ENCODE peak calls at places on chromosomes 5 and 9, in four cellular contexts. F is AG04449, S is natural killer cell, R is WERI-Rb-1. Z is an unnamed sample.

GRCh38 chr5:151156732-151157402 is 712 bp downstream of the ANXA6 start:
- DNase-seq in F (no peak), S (peak), R (no peak), Z (no peak)

GRCh38 chr9:110115868-110116542 is 92.0 kb downstream of the C9orf152 start:
- DNase-seq in S (no peak), F (peak), R (no peak), Z (no peak)

GRCh38 chr5:106877881-106878280 is 792.9 kb downstream of the EFNA5 start:
- DNase-seq in S (no peak), F (no peak), R (no peak), Z (no peak)

GRCh38 chr5:132065351-132065937 is 5.0 kb downstream of the IL3 start:
- DNase-seq in S (peak), F (no peak), R (peak), Z (no peak)

GRCh38 chr5:141947366-141947765 is 10.6 kb downstream of the PCDH12 start:
- DNase-seq in F (no peak), R (no peak), S (no peak), Z (no peak)

GRCh38 chr9:135305546-135306180 is 173.9 kb upstream of the PPP1R26 start:
- DNase-seq in S (no peak), F (no peak), R (no peak), Z (no peak)

GRCh38 chr9:120931278-120932085 is 4.9 kb upstream of the TRAF1 start:
- DNase-seq in R (no peak), F (no peak), S (peak), Z (no peak)

GRCh38 chr5:40385544-40385943 is 294.2 kb upstream of the PTGER4 start:
- DNase-seq in R (no peak), S (no peak), F (no peak), Z (no peak)

GRCh38 chr5:101103874-101104273 is 200.8 kb upstream of the ST8SIA4 start:
- DNase-seq in R (no peak), S (no peak), F (no peak), Z (no peak)

GRCh38 chr9:124258765-124259272 is 1.1 kb downstream of the NEK6 start:
- DNase-seq in R (no peak), S (no peak), F (no peak), Z (no peak)

GRCh38 chr9:121192959-121193645 is 8.6 kb downstream of the RAB14 start:
- DNase-seq in S (no peak), F (no peak), R (no peak), Z (no peak)

GRCh38 chr9:134205636-134206316 is 41.4 kb upstream of the RNU6ATAC start:
- DNase-seq in R (no peak), F (no peak), S (no peak), Z (no peak)

GRCh38 chr9:26210338-26210851 is 532.2 kb upstream of the TUSC1 start:
- DNase-seq in R (no peak), F (no peak), S (no peak), Z (no peak)

GRCh38 chr5:150411245-150411979 is 1.3 kb downstream of the CD74 start:
- DNase-seq in R (peak), S (peak), F (no peak), Z (no peak)

GRCh38 chr9:129326061-129327005 is 148.3 kb upstream of the IER5L start:
- DNase-seq in F (no peak), R (no peak), S (no peak), Z (no peak)

GRCh38 chr5:353599-354580 is 32.4 kb downstream of the AHRR start:
- DNase-seq in R (no peak), F (no peak), S (no peak), Z (no peak)

GRCh38 chr5:135372654-135373381 is 26.2 kb downstream of the MACROH2A1 start:
- DNase-seq in S (no peak), F (no peak), R (no peak), Z (no peak)

GRCh38 chr5:60339691-60340191 is 360.2 kb downstream of the DEPDC1B start:
- DNase-seq in F (no peak), R (no peak), S (no peak), Z (no peak)

GRCh38 chr5:9621379-9621903 is 8.7 kb downstream of the TAS2R1 start:
- DNase-seq in R (no peak), S (no peak), F (peak), Z (peak)

GRCh38 chr9:123350590-123351310 is 5.2 kb upstream of the CRB2 start:
- DNase-seq in F (no peak), R (no peak), S (no peak), Z (no peak)

GRCh38 chr5:38403407-38403806 is 145.0 kb downstream of the EGFLAM start:
- DNase-seq in F (no peak), R (peak), S (no peak), Z (no peak)

GRCh38 chr9:97431549-97432143 is 19.8 kb downstream of the TDRD7 start:
- DNase-seq in R (no peak), F (no peak), S (no peak), Z (no peak)

GRCh38 chr9:105475302-105475701 is 27.5 kb downstream of the FSD1L start:
- DNase-seq in S (no peak), F (peak), R (no peak), Z (no peak)

GRCh38 chr5:96172436-96172835 is 210.8 kb upstream of the ELL2 start:
- DNase-seq in F (peak), R (no peak), S (no peak), Z (peak)

GRCh38 chr9:37966443-37967271 is 62.7 kb upstream of the SLC25A51 start:
- DNase-seq in F (no peak), S (peak), R (no peak), Z (no peak)

GRCh38 chr5:58481828-58482227 is 9.4 kb upstream of the GAPT start:
- DNase-seq in R (no peak), S (no peak), F (no peak), Z (no peak)

GRCh38 chr5:61277190-61277589 is 54.9 kb upstream of the ZSWIM6 start:
- DNase-seq in S (no peak), R (no peak), F (no peak), Z (no peak)

GRCh38 chr9:78369644-78370219 is 72.8 kb downstream of the PSAT1 start:
- DNase-seq in R (peak), S (peak), F (no peak), Z (no peak)

GRCh38 chr5:91244380-91245073 is 138.6 kb downstream of the ARRDC3 start:
- DNase-seq in S (no peak), F (no peak), R (no peak), Z (no peak)
- TF ChIP-seq CTCF in S (no peak), F (no peak), R (no peak), Z (no peak)

GRCh38 chr5:78221964-78222451 is 72.5 kb downstream of the AP3B1 start:
- DNase-seq in R (peak), S (no peak), F (no peak), Z (no peak)
- TF ChIP-seq CTCF in R (peak), S (no peak), F (peak), Z (peak)

DNA sequence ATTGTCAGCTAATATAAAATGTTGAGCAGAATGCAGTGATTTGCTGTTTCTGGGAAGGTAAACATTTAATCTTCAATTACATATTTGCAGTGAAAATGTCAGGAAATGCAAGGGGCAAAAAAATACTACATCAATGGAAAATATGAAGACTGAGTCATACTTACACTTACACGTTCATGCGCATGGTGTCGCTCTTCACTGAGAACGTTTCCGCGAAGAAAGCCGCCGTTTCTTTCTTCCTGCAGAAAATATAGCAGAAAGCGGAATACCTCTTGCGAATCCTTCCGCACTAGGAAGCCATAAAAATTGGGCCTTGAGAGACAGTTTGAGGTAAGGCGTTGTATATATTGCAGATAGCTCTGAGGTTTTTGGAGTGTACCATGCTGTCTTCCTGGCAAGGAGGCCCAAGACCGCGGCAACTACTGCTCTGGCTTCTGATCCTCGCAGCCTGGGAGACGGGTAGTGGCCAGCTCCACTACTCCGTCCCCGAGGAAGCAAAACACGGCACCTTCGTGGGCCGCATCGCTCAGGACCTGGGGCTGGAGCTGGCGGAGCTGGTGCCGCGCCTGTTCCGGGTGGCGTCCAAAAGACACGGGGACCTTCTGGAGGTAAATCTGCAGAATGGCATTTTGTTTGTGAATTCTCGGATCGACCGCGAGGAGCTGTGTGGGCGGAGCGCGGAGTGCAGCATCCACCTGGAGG is at the start of gene PCDHA13:
- DNase-seq in R (peak), F (no peak), S (no peak), Z (no peak)
- TF ChIP-seq CTCF in R (peak), F (no peak), S (no peak), Z (peak)

GRCh38 chr5:175478008-175478383 is 364 bp upstream of the SFXN1 start:
- DNase-seq in F (no peak), S (no peak), R (no peak), Z (no peak)
- TF ChIP-seq CTCF in F (no peak), S (no peak), R (no peak), Z (no peak)

GRCh38 chr9:79757906-79758669 is 186.3 kb downstream of the TLE4 start:
- DNase-seq in F (no peak), S (no peak), R (no peak), Z (no peak)
- TF ChIP-seq CTCF in F (peak), S (peak), R (peak), Z (peak)

GRCh38 chr5:136689563-136689962 is 324.2 kb upstream of the TRPC7 start:
- DNase-seq in F (no peak), R (no peak), S (no peak), Z (no peak)

DNA sequence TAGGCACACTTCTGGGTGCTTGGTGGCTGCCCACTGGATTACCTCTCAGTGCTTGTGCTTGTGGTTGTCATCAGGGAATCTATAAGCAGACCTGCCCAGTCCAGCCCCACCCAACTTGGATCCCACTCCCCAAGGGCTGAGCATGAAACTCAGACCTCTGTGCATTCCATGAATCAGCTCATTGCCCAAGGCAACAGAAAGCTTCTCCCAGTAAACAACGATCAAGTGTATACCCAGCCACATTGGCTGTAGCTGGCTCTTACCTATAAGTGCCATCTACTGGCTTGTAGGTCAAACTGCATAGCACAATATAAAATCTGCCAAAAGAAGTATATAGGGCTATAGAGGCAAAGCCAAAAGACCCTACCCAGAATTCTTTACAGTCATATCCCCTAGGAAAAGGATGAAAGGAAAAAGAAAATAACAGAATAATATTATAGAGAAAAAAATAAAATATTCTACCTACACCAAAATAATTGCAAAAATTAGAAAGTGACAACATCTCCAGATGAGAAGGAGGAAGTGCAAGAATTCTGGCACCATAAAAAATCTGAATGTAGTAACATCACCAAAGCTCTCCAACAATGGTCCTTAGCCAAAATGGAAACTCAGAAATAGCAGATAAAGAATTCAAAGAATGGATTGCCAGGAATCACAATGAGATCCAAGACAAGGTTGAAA is 321.0 kb upstream of the TRPC7 start:
- DNase-seq in F (no peak), S (no peak), R (peak), Z (no peak)
- TF ChIP-seq CTCF in F (peak), S (no peak), R (peak), Z (peak)

GRCh38 chr5:72206160-72206559 is 98.9 kb downstream of the MAP1B start:
- DNase-seq in S (no peak), F (no peak), R (no peak), Z (no peak)

GRCh38 chr5:72206994-72207393 is 99.7 kb downstream of the MAP1B start:
- DNase-seq in S (no peak), F (no peak), R (no peak), Z (no peak)

GRCh38 chr5:72203251-72203845 is 96.1 kb downstream of the MAP1B start:
- DNase-seq in S (no peak), F (no peak), R (no peak), Z (no peak)

GRCh38 chr5:72205431-72206009 is 98.2 kb downstream of the MAP1B start:
- DNase-seq in R (no peak), F (peak), S (no peak), Z (no peak)

GRCh38 chr5:72204946-72205345 is 97.7 kb downstream of the MAP1B start:
- DNase-seq in R (no peak), S (no peak), F (no peak), Z (no peak)
- TF ChIP-seq CTCF in R (no peak), S (no peak), F (no peak), Z (no peak)

GRCh38 chr5:66178799-66179198 is 34.7 kb downstream of the SREK1 start:
- DNase-seq in F (no peak), S (no peak), R (no peak), Z (no peak)
- TF ChIP-seq CTCF in F (no peak), S (no peak), R (no peak), Z (no peak)

Z was measured in AG09309.